ENCODE peak calls at places on chromosomes 13 and 19, in six cellular contexts. T is upper lobe of right lung, U is fibroblast of lung, Y is GM06990, Q is thyroid gland, M is adrenal gland. P is an unnamed sample.

GRCh38 chr19:52398091-52398461 is 427 bp downstream of the ZNF528 start:
- DNase-seq in M (peak; percentile 19), T (no peak), Q (peak; percentile 5), U (no peak), Y (no peak), P (no peak)

GRCh38 chr19:7528522-7529245 is 6.3 kb downstream of the MCOLN1 start:
- DNase-seq in T (no peak), Q (no peak), U (no peak), Y (no peak), M (no peak), P (no peak)

GRCh38 chr19:5138606-5139594 is 170.0 kb downstream of the KDM4B start:
- DNase-seq in U (peak; percentile 20), Q (peak; percentile 24), Y (peak; percentile 75), M (no peak), T (no peak), P (peak; percentile 46)

GRCh38 chr13:48223016-48223385 is 10.0 kb upstream of the ITM2B start:
- DNase-seq in Q (no peak), T (no peak), M (no peak), U (no peak), Y (no peak), P (no peak)

GRCh38 chr13:114096031-114096485 is 36.4 kb downstream of the RASA3 start:
- DNase-seq in U (no peak), Y (no peak), Q (no peak), M (peak; percentile 6), T (peak; percentile 54), P (no peak)

GRCh38 chr13:83752141-83752540 is 130.1 kb downstream of the SLITRK1 start:
- DNase-seq in Q (no peak), U (peak; percentile 5), T (no peak), Y (no peak), M (no peak), P (no peak)

GRCh38 chr13:64847767-64848166 is 2382.4 kb downstream of the PCDH9 start:
- DNase-seq in Q (no peak), U (no peak), M (no peak), T (no peak), Y (no peak), P (no peak)

GRCh38 chr13:112244495-112245177 is 131.5 kb upstream of the SPACA7 start:
- DNase-seq in Q (no peak), Y (no peak), U (no peak), M (no peak), T (peak; percentile 56), P (no peak)

GRCh38 chr13:112686364-112686763 is 3.5 kb upstream of the ATP11A start:
- DNase-seq in T (peak; percentile 70), U (no peak), Q (no peak), Y (no peak), M (no peak), P (no peak)

GRCh38 chr13:31119526-31119925 is 42.2 kb downstream of the HSPH1 start:
- DNase-seq in T (no peak), U (no peak), Y (no peak), Q (no peak), M (no peak), P (no peak)

GRCh38 chr19:4803736-4804695 is 12.5 kb downstream of the FEM1A start:
- DNase-seq in Y (peak; percentile 58), T (peak; percentile 80), U (peak; percentile 40), Q (peak; percentile 35), M (peak; percentile 60), P (no peak)

GRCh38 chr19:2578911-2579677 is 103.2 kb downstream of the GADD45B start:
- DNase-seq in T (peak; percentile 95), Q (peak; percentile 96), Y (peak; percentile 83), U (peak; percentile 93), M (peak; percentile 95), P (peak; percentile 65)

GRCh38 chr19:48353682-48354081 is 10.1 kb downstream of the TMEM143 start:
- DNase-seq in Y (no peak), U (no peak), Q (no peak), T (no peak), M (no peak), P (no peak)

GRCh38 chr13:59259416-59260000 is 904.2 kb downstream of the DIAPH3 start:
- DNase-seq in Q (no peak), T (no peak), Y (no peak), M (no peak), U (no peak), P (no peak)

GRCh38 chr13:39916330-39916729 is 260.9 kb downstream of the COG6 start:
- DNase-seq in U (no peak), M (no peak), T (no peak), Y (no peak), Q (no peak), P (no peak)

GRCh38 chr19:15986694-15987093 is 37.9 kb downstream of the OR10H4 start:
- DNase-seq in M (no peak), Q (no peak), U (no peak), Y (no peak), T (no peak), P (no peak)

GRCh38 chr13:112358156-112358555 is 18.0 kb upstream of the SPACA7 start:
- DNase-seq in T (no peak), M (no peak), U (no peak), Q (no peak), Y (no peak), P (no peak)

GRCh38 chr19:41570639-41571112 is 5.3 kb upstream of the CEACAM21 start:
- DNase-seq in T (peak; percentile 92), Y (peak; percentile 33), U (peak; percentile 61), Q (peak; percentile 75), M (peak; percentile 81), P (no peak)

GRCh38 chr19:16386619-16387240 is 62.1 kb downstream of the KLF2 start:
- DNase-seq in T (no peak), Q (peak; percentile 51), U (peak; percentile 63), Y (no peak), M (peak; percentile 60), P (no peak)

GRCh38 chr13:46751811-46752635 is 44.9 kb downstream of the ESD start:
- DNase-seq in T (no peak), U (no peak), Y (peak; percentile 53), Q (no peak), M (no peak), P (no peak)

GRCh38 chr13:20142019-20142926 is 18.6 kb downstream of the GJA3 start:
- DNase-seq in Y (no peak), Q (no peak), T (no peak), M (no peak), U (no peak), P (no peak)

GRCh38 chr19:51702754-51703654 is 9.9 kb downstream of the SPACA6 start:
- DNase-seq in M (peak; percentile 59), Y (no peak), T (peak; percentile 77), U (no peak), Q (peak; percentile 56), P (no peak)

GRCh38 chr13:24207841-24208240 is 47.3 kb downstream of the SPATA13 start:
- DNase-seq in T (no peak), Y (no peak), Q (no peak), U (no peak), M (no peak), P (no peak)

GRCh38 chr13:79625517-79625916 is 144.6 kb downstream of the NDFIP2 start:
- DNase-seq in U (no peak), Q (no peak), T (no peak), M (no peak), Y (no peak), P (no peak)

GRCh38 chr13:79637086-79637763 is 156.3 kb downstream of the NDFIP2 start:
- DNase-seq in Q (peak; percentile 6), T (no peak), U (peak; percentile 40), Y (no peak), M (peak; percentile 60), P (no peak)

GRCh38 chr13:79628463-79628862 is 147.5 kb downstream of the NDFIP2 start:
- DNase-seq in U (no peak), T (no peak), Y (no peak), M (no peak), Q (no peak), P (no peak)

GRCh38 chr13:79626924-79627323 is 146.0 kb downstream of the NDFIP2 start:
- DNase-seq in M (no peak), Q (no peak), Y (no peak), U (no peak), T (no peak), P (no peak)

DNA sequence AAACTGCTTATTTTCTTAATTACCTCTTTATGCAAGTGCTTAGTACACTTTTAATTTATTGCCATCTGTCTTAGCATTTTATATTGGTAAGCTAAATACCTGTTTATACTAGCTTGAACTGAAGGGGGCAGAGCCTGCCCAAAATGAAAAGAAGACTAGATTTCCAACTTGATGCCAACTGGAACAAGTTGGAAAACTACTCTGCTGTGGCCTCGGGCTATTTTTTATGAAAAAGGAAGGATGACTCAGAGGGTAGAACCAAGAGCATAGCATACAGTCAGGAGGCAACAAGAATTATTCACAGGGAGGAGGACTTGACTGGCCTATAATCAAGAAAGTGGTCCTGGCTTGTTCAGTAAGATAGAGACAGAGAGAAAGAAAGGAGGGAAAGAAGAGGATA is 150.3 kb downstream of the NDFIP2 start:
- DNase-seq in M (peak; percentile 41), T (no peak), U (peak; percentile 84), Y (no peak), Q (peak; percentile 8), P (peak; percentile 82)
- TF ChIP-seq CTCF in M (peak; percentile 32), T (no peak), U (peak; percentile 30), Y (peak; percentile 6), Q (no peak), P (peak; percentile 40)

DNA sequence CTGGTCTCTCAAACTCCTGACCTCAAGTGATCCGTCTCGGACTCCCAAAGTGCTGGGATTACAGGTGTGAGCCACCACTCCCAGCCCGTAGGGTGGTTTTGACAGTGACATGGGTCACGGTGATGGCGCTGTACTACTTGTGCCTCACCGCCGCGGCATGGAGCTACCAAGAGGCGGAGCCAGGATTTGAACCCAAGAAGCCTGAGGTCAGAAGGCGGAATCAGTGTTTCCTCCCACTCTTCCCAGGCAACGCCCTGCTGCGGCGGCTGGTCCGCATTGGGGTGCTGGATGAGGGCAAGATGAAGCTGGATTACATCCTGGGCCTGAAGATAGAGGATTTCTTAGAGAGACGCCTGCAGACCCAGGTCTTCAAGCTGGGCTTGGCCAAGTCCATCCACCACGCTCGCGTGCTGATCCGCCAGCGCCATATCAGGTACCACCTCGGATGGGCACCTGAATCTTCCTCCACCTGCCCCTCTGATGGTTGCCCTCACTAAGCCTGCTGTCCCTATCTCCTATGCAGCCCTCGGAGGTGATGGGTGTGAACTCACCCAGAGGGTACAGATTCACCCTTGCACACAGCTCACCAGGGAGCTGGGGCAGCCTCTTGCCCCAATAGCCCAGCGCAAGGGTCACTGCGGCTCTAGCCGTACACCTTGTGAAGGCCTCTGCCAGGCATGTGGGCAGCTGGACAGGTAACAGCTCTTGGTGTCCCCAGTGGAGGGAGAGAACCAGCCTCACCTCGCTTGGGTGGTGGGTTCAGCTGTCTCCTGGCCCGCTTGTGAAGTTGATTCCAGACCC is 5.6 kb downstream of the RPS9 start:
- DNase-seq in Y (no peak), U (no peak), Q (no peak), T (peak; percentile 71), M (peak; percentile 22), P (no peak)
- H3K4me3 ChIP-seq in Y (no peak overlapping the region), U (no peak overlapping the region), Q (no peak overlapping the region), T (peak overlapping the region; percentile 21), M (no peak overlapping the region), P (no peak overlapping the region)

GRCh38 chr19:46411088-46412033 is 2.0 kb downstream of the CCDC8 start:
- DNase-seq in T (no peak), M (no peak), U (no peak), Y (no peak), Q (no peak), P (no peak)
- H3K27me3 ChIP-seq in T (peaks cover 61% of the 10 kb centered on the region), M (no peaks in the 10 kb centered on the region), U (no peaks in the 10 kb centered on the region), Y (no peaks in the 10 kb centered on the region), Q (no peaks in the 10 kb centered on the region), P (no peaks in the 10 kb centered on the region)

DNA sequence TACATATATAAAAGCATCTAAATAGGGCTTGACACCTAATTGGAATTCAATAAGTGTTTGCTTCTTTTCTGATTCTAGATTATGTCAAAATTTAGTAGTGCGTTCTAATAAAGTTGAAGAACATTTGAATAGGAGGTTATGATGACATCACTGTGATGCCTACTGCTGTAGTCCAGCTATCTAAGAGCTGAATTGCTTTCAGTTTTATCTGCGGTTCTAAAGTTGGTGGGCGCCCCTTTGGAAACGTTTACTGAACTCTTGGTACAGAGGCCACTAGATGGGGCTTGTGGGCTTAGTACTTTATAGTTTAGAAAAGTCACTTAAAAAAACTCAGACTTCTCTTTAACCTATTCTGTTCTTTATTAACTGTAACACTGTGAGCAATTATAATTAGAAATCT is 776.9 kb downstream of the GPC5 start:
- DNase-seq in Y (no peak), T (no peak), Q (peak; percentile 20), M (peak; percentile 22), U (peak; percentile 88), P (no peak)
- TF ChIP-seq CTCF in Y (peak; percentile 32), T (peak; percentile 38), Q (no peak), M (no peak), U (peak; percentile 69), P (peak; percentile 8)